ENCODE peak calls at places on chromosomes 13 and 19, in eight cellular contexts. One of them, this sample, is unnamed. For H3K27me3, the result is how much of the 10 kb centered on the place peaks cover.

GRCh38 chr13:59946924-59947323 is 216.8 kb downstream of the DIAPH3 start:
- DNase-seq in breast epithelium: no peak
- DNase-seq in spleen: no peak
- DNase-seq in PC-3: no peak
- DNase-seq in IMR-90: peak
- DNase-seq in dorsolateral prefrontal cortex: no peak
- DNase-seq in CD8-positive, alpha-beta T cell: no peak
- DNase-seq in ovary: no peak
- DNase-seq in this sample: no peak

GRCh38 chr19:23460656-23461055 is 65.4 kb upstream of the ZNF91 start:
- DNase-seq in PC-3: peak
- DNase-seq in IMR-90: no peak
- DNase-seq in CD8-positive, alpha-beta T cell: no peak
- DNase-seq in ovary: no peak
- DNase-seq in dorsolateral prefrontal cortex: no peak
- DNase-seq in spleen: no peak
- DNase-seq in breast epithelium: no peak
- DNase-seq in this sample: peak

GRCh38 chr13:108851660-108852059 is 222.2 kb downstream of the MYO16 start:
- DNase-seq in IMR-90: no peak
- DNase-seq in spleen: no peak
- DNase-seq in CD8-positive, alpha-beta T cell: no peak
- DNase-seq in dorsolateral prefrontal cortex: no peak
- DNase-seq in PC-3: no peak
- DNase-seq in ovary: no peak
- DNase-seq in breast epithelium: no peak
- DNase-seq in this sample: no peak

GRCh38 chr19:10286803-10287737 is at the start of gene ICAM4:
- DNase-seq in IMR-90: peak
- DNase-seq in ovary: peak
- DNase-seq in spleen: peak
- DNase-seq in breast epithelium: no peak
- DNase-seq in dorsolateral prefrontal cortex: no peak
- DNase-seq in CD8-positive, alpha-beta T cell: no peak
- DNase-seq in PC-3: no peak
- DNase-seq in this sample: peak

GRCh38 chr13:69585656-69586055 is 522.0 kb upstream of the ATXN8OS start:
- DNase-seq in CD8-positive, alpha-beta T cell: no peak
- DNase-seq in spleen: no peak
- DNase-seq in IMR-90: no peak
- DNase-seq in dorsolateral prefrontal cortex: no peak
- DNase-seq in breast epithelium: no peak
- DNase-seq in PC-3: peak
- DNase-seq in ovary: no peak
- DNase-seq in this sample: no peak

GRCh38 chr13:62556973-62557372 is 1141.3 kb upstream of the PCDH20 start:
- DNase-seq in ovary: no peak
- DNase-seq in IMR-90: peak
- DNase-seq in breast epithelium: no peak
- DNase-seq in CD8-positive, alpha-beta T cell: no peak
- DNase-seq in spleen: no peak
- DNase-seq in dorsolateral prefrontal cortex: no peak
- DNase-seq in PC-3: peak
- DNase-seq in this sample: peak

GRCh38 chr19:33704271-33704670 is 82.5 kb downstream of the CHST8 start:
- DNase-seq in spleen: peak
- DNase-seq in breast epithelium: no peak
- DNase-seq in IMR-90: no peak
- DNase-seq in dorsolateral prefrontal cortex: peak
- DNase-seq in PC-3: no peak
- DNase-seq in ovary: no peak
- DNase-seq in CD8-positive, alpha-beta T cell: no peak
- DNase-seq in this sample: no peak

GRCh38 chr13:35524192-35524591 is 47.7 kb upstream of the MAB21L1 start:
- DNase-seq in breast epithelium: no peak
- DNase-seq in CD8-positive, alpha-beta T cell: no peak
- DNase-seq in spleen: no peak
- DNase-seq in dorsolateral prefrontal cortex: no peak
- DNase-seq in ovary: no peak
- DNase-seq in PC-3: no peak
- DNase-seq in IMR-90: no peak
- DNase-seq in this sample: no peak

GRCh38 chr13:26034018-26034417 is 17.8 kb downstream of the SHISA2 start:
- DNase-seq in dorsolateral prefrontal cortex: no peak
- DNase-seq in CD8-positive, alpha-beta T cell: no peak
- DNase-seq in spleen: no peak
- DNase-seq in breast epithelium: no peak
- DNase-seq in PC-3: no peak
- DNase-seq in IMR-90: no peak
- DNase-seq in ovary: no peak
- DNase-seq in this sample: no peak

DNA sequence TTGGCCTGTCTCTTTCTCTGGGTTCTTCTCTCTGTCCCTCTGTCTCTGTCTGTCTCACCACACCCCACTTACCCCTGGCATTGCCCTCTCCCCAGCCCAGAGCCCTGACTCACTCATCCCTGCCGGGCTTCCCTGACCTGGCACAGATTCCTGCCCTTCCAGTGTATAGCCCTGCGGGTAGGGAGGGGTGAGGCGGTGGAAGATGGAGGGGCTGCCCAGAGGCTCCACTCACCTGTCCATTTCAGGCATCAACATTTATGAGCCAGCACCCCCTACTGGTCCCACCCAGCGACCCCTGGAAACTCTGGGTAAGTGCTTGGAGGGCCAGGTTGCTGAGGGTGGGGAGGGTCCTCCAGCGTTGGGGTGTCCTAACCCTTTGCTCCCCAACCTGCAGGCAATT is 1.0 kb downstream of the NCCRP1 start:
- DNase-seq in dorsolateral prefrontal cortex: no peak
- DNase-seq in CD8-positive, alpha-beta T cell: no peak
- DNase-seq in spleen: no peak
- DNase-seq in breast epithelium: no peak
- DNase-seq in PC-3: peak
- DNase-seq in IMR-90: no peak
- DNase-seq in ovary: no peak
- DNase-seq in this sample: no peak
- H3K27me3 ChIP-seq in dorsolateral prefrontal cortex: under half
- H3K27me3 ChIP-seq in CD8-positive, alpha-beta T cell: under half
- H3K27me3 ChIP-seq in spleen: under half
- H3K27me3 ChIP-seq in breast epithelium: half or more
- H3K27me3 ChIP-seq in PC-3: under half
- H3K27me3 ChIP-seq in IMR-90: half or more
- H3K27me3 ChIP-seq in ovary: under half
- H3K27me3 ChIP-seq in this sample: under half

DNA sequence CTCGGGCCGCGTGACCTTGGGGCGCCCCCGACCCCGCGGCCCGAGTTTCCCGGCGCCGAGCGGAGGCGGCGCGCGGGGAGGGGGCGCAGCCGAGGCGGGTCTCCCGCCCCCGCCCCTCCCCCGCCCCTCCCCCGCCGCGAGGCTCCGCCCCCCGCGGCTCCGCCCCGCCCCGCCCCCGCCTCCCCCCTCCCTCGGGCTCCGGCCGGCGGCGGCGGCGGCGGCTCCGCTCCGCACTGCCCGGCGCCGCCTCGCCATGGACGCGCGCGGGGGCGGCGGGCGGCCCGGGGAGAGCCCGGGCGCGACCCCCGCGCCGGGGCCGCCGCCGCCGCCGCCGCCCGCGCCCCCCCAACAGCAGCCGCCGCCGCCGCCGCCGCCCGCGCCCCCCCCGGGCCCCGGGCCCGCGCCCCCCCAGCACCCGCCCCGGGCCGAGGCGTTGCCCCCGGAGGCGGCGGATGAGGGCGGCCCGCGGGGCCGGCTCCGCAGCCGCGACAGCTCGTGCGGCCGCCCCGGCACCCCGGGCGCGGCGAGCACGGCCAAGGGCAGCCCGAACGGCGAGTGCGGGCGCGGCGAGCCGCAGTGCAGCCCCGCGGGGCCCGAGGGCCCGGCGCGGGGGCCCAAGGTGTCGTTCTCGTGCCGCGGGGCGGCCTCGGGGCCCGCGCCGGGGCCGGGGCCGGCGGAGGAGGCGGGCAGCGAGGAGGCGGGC is at the start of gene HCN2:
- DNase-seq in IMR-90: no peak
- DNase-seq in ovary: no peak
- DNase-seq in breast epithelium: no peak
- DNase-seq in CD8-positive, alpha-beta T cell: no peak
- DNase-seq in PC-3: no peak
- DNase-seq in dorsolateral prefrontal cortex: no peak
- DNase-seq in spleen: no peak
- DNase-seq in this sample: no peak
- H3K4me3 ChIP-seq in IMR-90: peak
- H3K4me3 ChIP-seq in ovary: no peak
- H3K4me3 ChIP-seq in breast epithelium: peak
- H3K4me3 ChIP-seq in CD8-positive, alpha-beta T cell: no peak
- H3K4me3 ChIP-seq in PC-3: no peak
- H3K4me3 ChIP-seq in dorsolateral prefrontal cortex: peak
- H3K4me3 ChIP-seq in spleen: no peak
- H3K4me3 ChIP-seq in this sample: no peak

GRCh38 chr19:47633996-47634395 is 25.1 kb downstream of the BICRA start:
- DNase-seq in ovary: no peak
- DNase-seq in spleen: no peak
- DNase-seq in dorsolateral prefrontal cortex: peak
- DNase-seq in CD8-positive, alpha-beta T cell: no peak
- DNase-seq in PC-3: no peak
- DNase-seq in IMR-90: no peak
- DNase-seq in breast epithelium: no peak
- DNase-seq in this sample: no peak
- TF ChIP-seq CTCF in ovary: no peak
- TF ChIP-seq CTCF in spleen: no peak
- TF ChIP-seq CTCF in dorsolateral prefrontal cortex: no peak
- TF ChIP-seq CTCF in CD8-positive, alpha-beta T cell: no peak
- TF ChIP-seq CTCF in PC-3: no peak
- TF ChIP-seq CTCF in IMR-90: no peak
- TF ChIP-seq CTCF in breast epithelium: no peak
- TF ChIP-seq CTCF in this sample: no peak

GRCh38 chr13:110305949-110306339 is 1.0 kb downstream of the COL4A1 start:
- DNase-seq in ovary: no peak
- DNase-seq in PC-3: peak
- DNase-seq in breast epithelium: no peak
- DNase-seq in dorsolateral prefrontal cortex: no peak
- DNase-seq in spleen: no peak
- DNase-seq in CD8-positive, alpha-beta T cell: no peak
- DNase-seq in IMR-90: no peak
- DNase-seq in this sample: no peak

GRCh38 chr13:110307697-110308376 is 753 bp downstream of the COL4A2 start:
- DNase-seq in IMR-90: peak
- DNase-seq in PC-3: no peak
- DNase-seq in spleen: no peak
- DNase-seq in dorsolateral prefrontal cortex: no peak
- DNase-seq in ovary: peak
- DNase-seq in breast epithelium: peak
- DNase-seq in CD8-positive, alpha-beta T cell: no peak
- DNase-seq in this sample: no peak

GRCh38 chr13:110306340-110306959 is 507 bp downstream of the COL4A1 start:
- DNase-seq in spleen: no peak
- DNase-seq in IMR-90: no peak
- DNase-seq in breast epithelium: no peak
- DNase-seq in ovary: peak
- DNase-seq in CD8-positive, alpha-beta T cell: no peak
- DNase-seq in dorsolateral prefrontal cortex: no peak
- DNase-seq in PC-3: no peak
- DNase-seq in this sample: no peak

GRCh38 chr13:110308377-110309158 is 1.5 kb downstream of the COL4A2 start:
- DNase-seq in IMR-90: no peak
- DNase-seq in ovary: peak
- DNase-seq in breast epithelium: peak
- DNase-seq in PC-3: peak
- DNase-seq in spleen: no peak
- DNase-seq in dorsolateral prefrontal cortex: no peak
- DNase-seq in CD8-positive, alpha-beta T cell: no peak
- DNase-seq in this sample: peak

DNA sequence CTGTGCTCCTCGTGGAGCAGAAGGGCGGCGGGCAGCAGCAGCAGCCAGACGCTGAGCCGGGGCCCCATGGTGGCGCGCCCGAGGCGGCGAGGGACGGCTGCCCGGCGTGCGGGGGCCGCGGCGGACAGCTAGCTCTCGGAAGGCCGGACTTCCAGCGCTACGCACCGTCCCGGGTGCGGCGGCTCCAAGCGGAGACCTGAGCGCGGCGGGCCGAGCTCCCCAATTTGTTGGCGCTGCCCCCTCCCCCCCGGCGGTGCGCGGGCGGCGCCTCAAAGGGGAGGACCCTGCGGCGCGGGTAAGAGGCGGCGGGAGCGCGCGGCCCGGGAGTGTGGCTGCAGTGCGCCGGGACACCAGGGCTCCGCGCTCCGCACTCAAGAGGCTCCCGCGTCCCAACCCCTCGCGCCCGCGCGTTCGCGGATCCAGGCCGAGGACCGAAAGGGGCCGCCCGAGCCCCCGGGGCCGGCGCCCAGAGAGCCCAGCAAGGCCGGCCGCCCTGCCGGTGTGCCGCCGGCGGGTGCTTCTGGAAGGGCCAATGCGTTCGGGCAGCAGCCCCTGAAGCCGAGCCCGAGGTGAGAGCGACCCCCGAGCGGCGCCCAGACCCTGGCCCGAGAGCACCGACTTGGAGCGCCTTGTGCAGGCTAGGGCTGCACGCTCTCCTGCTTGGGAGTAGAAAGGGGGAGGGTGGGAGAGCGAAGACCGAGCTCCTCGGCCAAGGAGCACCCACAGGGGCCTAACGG is at the start of the genes COL4A1 and COL4A2:
- DNase-seq in breast epithelium: peak
- DNase-seq in ovary: peak
- DNase-seq in dorsolateral prefrontal cortex: no peak
- DNase-seq in spleen: no peak
- DNase-seq in IMR-90: peak
- DNase-seq in CD8-positive, alpha-beta T cell: no peak
- DNase-seq in PC-3: peak
- DNase-seq in this sample: peak
- H3K27me3 ChIP-seq in breast epithelium: under half
- H3K27me3 ChIP-seq in ovary: under half
- H3K27me3 ChIP-seq in dorsolateral prefrontal cortex: under half
- H3K27me3 ChIP-seq in spleen: under half
- H3K27me3 ChIP-seq in IMR-90: under half
- H3K27me3 ChIP-seq in CD8-positive, alpha-beta T cell: under half
- H3K27me3 ChIP-seq in PC-3: under half
- H3K27me3 ChIP-seq in this sample: under half

DNA sequence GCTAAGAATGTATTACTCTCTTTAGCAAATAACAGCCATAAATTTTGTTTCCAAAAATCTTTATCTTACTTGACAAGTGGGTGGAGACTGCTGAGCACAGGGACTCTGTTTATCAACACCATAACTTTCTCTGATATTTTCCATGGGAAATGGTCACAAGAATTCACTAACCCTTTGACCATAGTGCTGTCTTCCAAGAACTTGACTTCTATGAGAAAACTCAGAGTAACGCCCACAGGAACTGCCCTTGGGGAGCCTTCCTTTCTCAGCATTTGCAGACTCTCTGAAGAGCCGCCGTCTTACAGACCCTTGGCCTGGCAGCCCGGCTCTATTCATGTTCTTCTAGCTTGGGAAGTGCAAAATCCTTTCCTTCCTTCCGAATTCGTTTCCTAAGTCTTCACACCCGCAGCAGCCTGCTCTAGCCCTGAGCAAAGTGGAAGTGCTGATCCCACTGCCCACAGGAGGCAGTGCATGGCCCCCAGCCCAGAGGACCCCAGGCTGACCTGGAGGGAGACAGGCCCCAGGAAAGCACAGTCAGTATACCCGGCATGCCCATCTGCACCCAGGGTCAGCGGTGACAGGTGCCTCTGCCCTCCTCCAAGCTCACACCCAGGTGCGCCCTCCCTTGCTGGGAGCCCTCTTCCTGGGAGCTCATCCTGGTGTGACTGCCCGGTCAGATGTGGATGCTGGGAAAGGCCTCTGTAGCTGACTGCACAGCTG is 10.2 kb downstream of the GAS6 start:
- DNase-seq in breast epithelium: no peak
- DNase-seq in PC-3: no peak
- DNase-seq in ovary: peak
- DNase-seq in spleen: peak
- DNase-seq in dorsolateral prefrontal cortex: no peak
- DNase-seq in CD8-positive, alpha-beta T cell: no peak
- DNase-seq in IMR-90: peak
- DNase-seq in this sample: no peak
- H3K4me3 ChIP-seq in breast epithelium: no peak
- H3K4me3 ChIP-seq in PC-3: no peak
- H3K4me3 ChIP-seq in ovary: no peak
- H3K4me3 ChIP-seq in spleen: no peak
- H3K4me3 ChIP-seq in dorsolateral prefrontal cortex: no peak
- H3K4me3 ChIP-seq in CD8-positive, alpha-beta T cell: no peak
- H3K4me3 ChIP-seq in IMR-90: no peak
- H3K4me3 ChIP-seq in this sample: no peak

This sample was measured in bronchial epithelial cell.